ENCODE peak calls at places on chromosomes 6 and 20, in ten cellular contexts. One of them, this sample, is unnamed.

GRCh38 chr20:35698298-35699126 is 640 bp downstream of the NFS1 start:
- DNase-seq in heart right ventricle: no peak
- DNase-seq in SK-N-MC: no peak
- DNase-seq in keratinocyte: no peak
- DNase-seq in fibroblast of mammary gland: no peak
- DNase-seq in cardiac muscle cell: peak
- DNase-seq in aorta: peak
- DNase-seq in adrenal gland: peak
- DNase-seq in SJCRH30: peak
- DNase-seq in choroid plexus epithelial cell: no peak
- DNase-seq in this sample: peak

GRCh38 chr20:46237736-46238135 is 70.6 kb downstream of the CDH22 start:
- DNase-seq in heart right ventricle: no peak
- DNase-seq in SK-N-MC: no peak
- DNase-seq in keratinocyte: no peak
- DNase-seq in fibroblast of mammary gland: no peak
- DNase-seq in cardiac muscle cell: no peak
- DNase-seq in aorta: no peak
- DNase-seq in adrenal gland: no peak
- DNase-seq in SJCRH30: no peak
- DNase-seq in choroid plexus epithelial cell: no peak
- DNase-seq in this sample: no peak

GRCh38 chr6:9576521-9576920 is 838.4 kb downstream of the TFAP2A start:
- DNase-seq in heart right ventricle: no peak
- DNase-seq in SK-N-MC: no peak
- DNase-seq in keratinocyte: no peak
- DNase-seq in fibroblast of mammary gland: no peak
- DNase-seq in cardiac muscle cell: no peak
- DNase-seq in aorta: no peak
- DNase-seq in adrenal gland: no peak
- DNase-seq in SJCRH30: no peak
- DNase-seq in choroid plexus epithelial cell: no peak
- DNase-seq in this sample: no peak

GRCh38 chr20:48826883-48827771 is 672 bp downstream of the PREX1 start:
- DNase-seq in heart right ventricle: peak
- DNase-seq in SK-N-MC: no peak
- DNase-seq in keratinocyte: no peak
- DNase-seq in fibroblast of mammary gland: no peak
- DNase-seq in cardiac muscle cell: peak
- DNase-seq in aorta: peak
- DNase-seq in adrenal gland: no peak
- DNase-seq in SJCRH30: peak
- DNase-seq in choroid plexus epithelial cell: no peak
- DNase-seq in this sample: peak

GRCh38 chr6:161372422-161372793 is 98.5 kb upstream of the AGPAT4 start:
- DNase-seq in heart right ventricle: no peak
- DNase-seq in SK-N-MC: no peak
- DNase-seq in keratinocyte: no peak
- DNase-seq in fibroblast of mammary gland: no peak
- DNase-seq in cardiac muscle cell: no peak
- DNase-seq in aorta: no peak
- DNase-seq in adrenal gland: no peak
- DNase-seq in SJCRH30: no peak
- DNase-seq in choroid plexus epithelial cell: no peak
- DNase-seq in this sample: no peak

GRCh38 chr6:122400121-122400450 is 634 bp downstream of the HSF2 start:
- DNase-seq in heart right ventricle: no peak
- DNase-seq in SK-N-MC: no peak
- DNase-seq in keratinocyte: no peak
- DNase-seq in fibroblast of mammary gland: peak
- DNase-seq in cardiac muscle cell: no peak
- DNase-seq in aorta: no peak
- DNase-seq in adrenal gland: no peak
- DNase-seq in SJCRH30: peak
- DNase-seq in choroid plexus epithelial cell: no peak
- DNase-seq in this sample: peak

GRCh38 chr20:10131612-10132345 is 86.9 kb upstream of the SNAP25 start:
- DNase-seq in heart right ventricle: peak
- DNase-seq in SK-N-MC: no peak
- DNase-seq in keratinocyte: no peak
- DNase-seq in fibroblast of mammary gland: peak
- DNase-seq in cardiac muscle cell: peak
- DNase-seq in aorta: peak
- DNase-seq in adrenal gland: peak
- DNase-seq in SJCRH30: no peak
- DNase-seq in choroid plexus epithelial cell: peak
- DNase-seq in this sample: no peak

GRCh38 chr6:137044366-137045220 is at the start of gene IL20RA:
- DNase-seq in heart right ventricle: peak
- DNase-seq in SK-N-MC: no peak
- DNase-seq in keratinocyte: no peak
- DNase-seq in fibroblast of mammary gland: no peak
- DNase-seq in cardiac muscle cell: peak
- DNase-seq in aorta: peak
- DNase-seq in adrenal gland: peak
- DNase-seq in SJCRH30: no peak
- DNase-seq in choroid plexus epithelial cell: peak
- DNase-seq in this sample: peak

GRCh38 chr6:7196019-7196402 is 88.2 kb downstream of the RREB1 start:
- DNase-seq in heart right ventricle: no peak
- DNase-seq in SK-N-MC: no peak
- DNase-seq in keratinocyte: no peak
- DNase-seq in fibroblast of mammary gland: no peak
- DNase-seq in cardiac muscle cell: no peak
- DNase-seq in aorta: no peak
- DNase-seq in adrenal gland: no peak
- DNase-seq in SJCRH30: no peak
- DNase-seq in choroid plexus epithelial cell: peak
- DNase-seq in this sample: no peak

GRCh38 chr20:63911171-63911570 is 16.2 kb downstream of the DNAJC5 start:
- DNase-seq in heart right ventricle: no peak
- DNase-seq in SK-N-MC: no peak
- DNase-seq in keratinocyte: peak
- DNase-seq in fibroblast of mammary gland: peak
- DNase-seq in cardiac muscle cell: peak
- DNase-seq in aorta: no peak
- DNase-seq in adrenal gland: peak
- DNase-seq in SJCRH30: no peak
- DNase-seq in choroid plexus epithelial cell: no peak
- DNase-seq in this sample: no peak

GRCh38 chr6:41723178-41723935 is 12.1 kb downstream of the TFEB start:
- DNase-seq in heart right ventricle: peak
- DNase-seq in SK-N-MC: peak
- DNase-seq in keratinocyte: no peak
- DNase-seq in fibroblast of mammary gland: peak
- DNase-seq in cardiac muscle cell: peak
- DNase-seq in aorta: peak
- DNase-seq in adrenal gland: peak
- DNase-seq in SJCRH30: peak
- DNase-seq in choroid plexus epithelial cell: peak
- DNase-seq in this sample: peak

GRCh38 chr6:775863-776262 is 82.9 kb upstream of the EXOC2 start:
- DNase-seq in heart right ventricle: no peak
- DNase-seq in SK-N-MC: no peak
- DNase-seq in keratinocyte: no peak
- DNase-seq in fibroblast of mammary gland: no peak
- DNase-seq in cardiac muscle cell: no peak
- DNase-seq in aorta: no peak
- DNase-seq in adrenal gland: no peak
- DNase-seq in SJCRH30: no peak
- DNase-seq in choroid plexus epithelial cell: no peak
- DNase-seq in this sample: no peak

GRCh38 chr6:160974304-160974771 is 17.2 kb upstream of the MAP3K4 start:
- DNase-seq in heart right ventricle: peak
- DNase-seq in SK-N-MC: no peak
- DNase-seq in keratinocyte: peak
- DNase-seq in fibroblast of mammary gland: peak
- DNase-seq in cardiac muscle cell: peak
- DNase-seq in aorta: peak
- DNase-seq in adrenal gland: peak
- DNase-seq in SJCRH30: no peak
- DNase-seq in choroid plexus epithelial cell: peak
- DNase-seq in this sample: no peak

GRCh38 chr6:7701212-7701834 is 24.6 kb upstream of the BMP6 start:
- DNase-seq in heart right ventricle: no peak
- DNase-seq in SK-N-MC: no peak
- DNase-seq in keratinocyte: no peak
- DNase-seq in fibroblast of mammary gland: peak
- DNase-seq in cardiac muscle cell: peak
- DNase-seq in aorta: no peak
- DNase-seq in adrenal gland: no peak
- DNase-seq in SJCRH30: no peak
- DNase-seq in choroid plexus epithelial cell: no peak
- DNase-seq in this sample: no peak

GRCh38 chr6:40042232-40042631 is 108.0 kb upstream of the MOCS1 start:
- DNase-seq in heart right ventricle: no peak
- DNase-seq in SK-N-MC: peak
- DNase-seq in keratinocyte: no peak
- DNase-seq in fibroblast of mammary gland: no peak
- DNase-seq in cardiac muscle cell: no peak
- DNase-seq in aorta: no peak
- DNase-seq in adrenal gland: no peak
- DNase-seq in SJCRH30: no peak
- DNase-seq in choroid plexus epithelial cell: no peak
- DNase-seq in this sample: no peak

GRCh38 chr6:155228549-155229166 is 35.2 kb upstream of the CLDN20 start:
- DNase-seq in heart right ventricle: no peak
- DNase-seq in SK-N-MC: no peak
- DNase-seq in keratinocyte: no peak
- DNase-seq in fibroblast of mammary gland: peak
- DNase-seq in cardiac muscle cell: peak
- DNase-seq in aorta: no peak
- DNase-seq in adrenal gland: no peak
- DNase-seq in SJCRH30: no peak
- DNase-seq in choroid plexus epithelial cell: no peak
- DNase-seq in this sample: no peak

GRCh38 chr6:13015379-13015681 is 298.8 kb downstream of the PHACTR1 start:
- DNase-seq in heart right ventricle: no peak
- DNase-seq in SK-N-MC: no peak
- DNase-seq in keratinocyte: no peak
- DNase-seq in fibroblast of mammary gland: no peak
- DNase-seq in cardiac muscle cell: no peak
- DNase-seq in aorta: no peak
- DNase-seq in adrenal gland: no peak
- DNase-seq in SJCRH30: no peak
- DNase-seq in choroid plexus epithelial cell: no peak
- DNase-seq in this sample: no peak

GRCh38 chr6:166608819-166609218 is 18.2 kb downstream of the RPS6KA2 start:
- DNase-seq in heart right ventricle: no peak
- DNase-seq in SK-N-MC: no peak
- DNase-seq in keratinocyte: no peak
- DNase-seq in fibroblast of mammary gland: peak
- DNase-seq in cardiac muscle cell: no peak
- DNase-seq in aorta: no peak
- DNase-seq in adrenal gland: no peak
- DNase-seq in SJCRH30: no peak
- DNase-seq in choroid plexus epithelial cell: no peak
- DNase-seq in this sample: no peak

GRCh38 chr6:129710722-129711631 is 1.0 kb upstream of the ARHGAP18 start:
- DNase-seq in heart right ventricle: no peak
- DNase-seq in SK-N-MC: no peak
- DNase-seq in keratinocyte: no peak
- DNase-seq in fibroblast of mammary gland: no peak
- DNase-seq in cardiac muscle cell: no peak
- DNase-seq in aorta: no peak
- DNase-seq in adrenal gland: no peak
- DNase-seq in SJCRH30: no peak
- DNase-seq in choroid plexus epithelial cell: no peak
- DNase-seq in this sample: no peak
- H3K4me3 ChIP-seq in heart right ventricle: peak
- H3K4me3 ChIP-seq in SK-N-MC: peak
- H3K4me3 ChIP-seq in keratinocyte: no peak
- H3K4me3 ChIP-seq in fibroblast of mammary gland: peak
- H3K4me3 ChIP-seq in cardiac muscle cell: peak
- H3K4me3 ChIP-seq in aorta: peak
- H3K4me3 ChIP-seq in adrenal gland: no peak
- H3K4me3 ChIP-seq in SJCRH30: peak
- H3K4me3 ChIP-seq in choroid plexus epithelial cell: peak
- H3K4me3 ChIP-seq in this sample: peak

DNA sequence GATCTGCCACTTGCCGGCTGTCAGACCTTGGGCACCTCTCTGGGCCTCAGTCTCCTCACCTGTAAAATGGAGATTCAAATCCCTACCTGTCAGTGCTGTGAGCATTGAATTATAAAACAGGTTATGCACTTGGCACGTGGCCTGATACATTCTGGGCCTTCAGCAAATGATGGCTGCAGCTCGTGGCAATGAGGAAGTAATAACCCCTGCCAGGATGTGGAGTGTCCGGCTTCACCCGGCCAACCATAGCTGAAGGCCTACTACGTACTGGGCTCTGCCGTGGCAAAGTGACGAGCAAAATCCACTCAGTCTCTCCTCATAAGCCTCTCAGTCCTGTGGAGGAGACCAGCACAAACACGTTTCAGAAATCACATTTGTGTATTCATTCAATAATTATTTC is 10.9 kb upstream of the VSTM2L start:
- DNase-seq in heart right ventricle: no peak
- DNase-seq in SK-N-MC: no peak
- DNase-seq in keratinocyte: no peak
- DNase-seq in fibroblast of mammary gland: no peak
- DNase-seq in cardiac muscle cell: no peak
- DNase-seq in aorta: no peak
- DNase-seq in adrenal gland: no peak
- DNase-seq in SJCRH30: no peak
- DNase-seq in choroid plexus epithelial cell: no peak
- DNase-seq in this sample: no peak
- H3K4me3 ChIP-seq in heart right ventricle: no peak
- H3K4me3 ChIP-seq in SK-N-MC: no peak
- H3K4me3 ChIP-seq in keratinocyte: no peak
- H3K4me3 ChIP-seq in fibroblast of mammary gland: no peak
- H3K4me3 ChIP-seq in cardiac muscle cell: no peak
- H3K4me3 ChIP-seq in aorta: no peak
- H3K4me3 ChIP-seq in adrenal gland: no peak
- H3K4me3 ChIP-seq in SJCRH30: no peak
- H3K4me3 ChIP-seq in choroid plexus epithelial cell: no peak
- H3K4me3 ChIP-seq in this sample: no peak

GRCh38 chr6:89035252-89036106 is 45.1 kb upstream of the PNRC1 start:
- DNase-seq in heart right ventricle: peak
- DNase-seq in SK-N-MC: no peak
- DNase-seq in keratinocyte: peak
- DNase-seq in fibroblast of mammary gland: peak
- DNase-seq in cardiac muscle cell: peak
- DNase-seq in aorta: peak
- DNase-seq in adrenal gland: peak
- DNase-seq in SJCRH30: peak
- DNase-seq in choroid plexus epithelial cell: peak
- DNase-seq in this sample: no peak
- H3K4me3 ChIP-seq in heart right ventricle: peak
- H3K4me3 ChIP-seq in SK-N-MC: peak
- H3K4me3 ChIP-seq in keratinocyte: peak
- H3K4me3 ChIP-seq in fibroblast of mammary gland: peak
- H3K4me3 ChIP-seq in cardiac muscle cell: no peak
- H3K4me3 ChIP-seq in aorta: no peak
- H3K4me3 ChIP-seq in adrenal gland: no peak
- H3K4me3 ChIP-seq in SJCRH30: peak
- H3K4me3 ChIP-seq in choroid plexus epithelial cell: peak
- H3K4me3 ChIP-seq in this sample: no peak

GRCh38 chr20:3239867-3240775 is 1.1 kb upstream of the SLC4A11 start:
- DNase-seq in heart right ventricle: no peak
- DNase-seq in SK-N-MC: no peak
- DNase-seq in keratinocyte: no peak
- DNase-seq in fibroblast of mammary gland: peak
- DNase-seq in cardiac muscle cell: peak
- DNase-seq in aorta: no peak
- DNase-seq in adrenal gland: peak
- DNase-seq in SJCRH30: no peak
- DNase-seq in choroid plexus epithelial cell: peak
- DNase-seq in this sample: no peak
- H3K4me3 ChIP-seq in heart right ventricle: peak
- H3K4me3 ChIP-seq in SK-N-MC: peak
- H3K4me3 ChIP-seq in keratinocyte: peak
- H3K4me3 ChIP-seq in fibroblast of mammary gland: peak
- H3K4me3 ChIP-seq in cardiac muscle cell: peak
- H3K4me3 ChIP-seq in aorta: peak
- H3K4me3 ChIP-seq in adrenal gland: peak
- H3K4me3 ChIP-seq in SJCRH30: peak
- H3K4me3 ChIP-seq in choroid plexus epithelial cell: peak
- H3K4me3 ChIP-seq in this sample: peak